ENCODE peak calls at places on chromosomes 12 and 14, in nine cellular contexts. B, Z, W, J, C, L, M, Y and V are unnamed samples.

GRCh38 chr12:76030378-76031080 is 1.0 kb downstream of the PHLDA1 start:
- DNase-seq in L (peak; percentile 22), W (no peak), Y (peak; percentile 41), C (no peak), B (peak; percentile 69), Z (peak; percentile 31), M (peak; percentile 55), J (peak; percentile 72), V (no peak)

GRCh38 chr14:75003250-75004027 is 718 bp downstream of the EIF2B2 start:
- DNase-seq in Z (no peak), Y (no peak), M (no peak), J (no peak), L (no peak), W (no peak), C (no peak), B (no peak), V (no peak)

GRCh38 chr12:52264435-52264825 is 10.0 kb upstream of the KRT86 start:
- DNase-seq in Y (no peak), J (no peak), Z (no peak), W (no peak), B (no peak), L (no peak), C (no peak), M (no peak), V (no peak)

GRCh38 chr12:70045036-70045435 is 198.2 kb upstream of the CNOT2 start:
- DNase-seq in B (no peak), C (peak; percentile 30), J (no peak), Z (no peak), Y (no peak), M (no peak), L (no peak), W (no peak), V (no peak)

GRCh38 chr12:91127751-91128150 is 16.5 kb upstream of the LUM start:
- DNase-seq in Y (no peak), B (no peak), L (no peak), J (no peak), W (no peak), C (peak; percentile 55), Z (no peak), M (no peak), V (no peak)

GRCh38 chr12:4046150-4046845 is 173.1 kb upstream of the PARP11 start:
- DNase-seq in J (no peak), L (no peak), B (no peak), M (peak; percentile 16), Y (no peak), W (no peak), Z (no peak), C (no peak), V (no peak)

GRCh38 chr14:75411194-75411552 is 16.6 kb upstream of the JDP2 start:
- DNase-seq in B (no peak), L (no peak), C (no peak), Z (no peak), M (no peak), W (no peak), J (peak; percentile 56), Y (no peak), V (no peak)

GRCh38 chr12:21666722-21667121 is 9.1 kb upstream of the LDHB start:
- DNase-seq in L (no peak), Z (no peak), Y (no peak), J (no peak), M (no peak), B (no peak), C (peak; percentile 10), W (no peak), V (no peak)

GRCh38 chr12:12172106-12172511 is 94.7 kb downstream of the LRP6 start:
- DNase-seq in M (no peak), Z (no peak), Y (no peak), L (no peak), J (no peak), C (peak; percentile 62), B (no peak), W (no peak), V (no peak)

GRCh38 chr12:43676183-43676813 is 82.3 kb downstream of the PUS7L start:
- DNase-seq in L (no peak), C (no peak), W (no peak), J (no peak), M (no peak), Z (no peak), Y (no peak), B (no peak), V (no peak)

GRCh38 chr12:115528466-115528865 is 749.0 kb downstream of the MED13L start:
- DNase-seq in B (no peak), Z (no peak), J (no peak), C (no peak), W (no peak), Y (no peak), L (no peak), M (no peak), V (no peak)

GRCh38 chr14:69587389-69587788 is 12.7 kb upstream of the CCDC177 start:
- DNase-seq in W (no peak), Z (no peak), J (no peak), B (no peak), C (no peak), Y (peak; percentile 54), L (no peak), M (no peak), V (no peak)

GRCh38 chr12:109264095-109264942 is 44.8 kb downstream of the FOXN4 start:
- DNase-seq in L (no peak), W (no peak), B (peak; percentile 70), M (peak; percentile 71), Z (peak; percentile 70), C (peak; percentile 13), J (peak; percentile 89), Y (peak; percentile 82), V (no peak)

GRCh38 chr14:42112108-42112507 is 505.4 kb downstream of the LRFN5 start:
- DNase-seq in C (peak; percentile 49), B (no peak), J (no peak), Y (no peak), W (no peak), Z (no peak), L (no peak), M (no peak), V (no peak)

DNA sequence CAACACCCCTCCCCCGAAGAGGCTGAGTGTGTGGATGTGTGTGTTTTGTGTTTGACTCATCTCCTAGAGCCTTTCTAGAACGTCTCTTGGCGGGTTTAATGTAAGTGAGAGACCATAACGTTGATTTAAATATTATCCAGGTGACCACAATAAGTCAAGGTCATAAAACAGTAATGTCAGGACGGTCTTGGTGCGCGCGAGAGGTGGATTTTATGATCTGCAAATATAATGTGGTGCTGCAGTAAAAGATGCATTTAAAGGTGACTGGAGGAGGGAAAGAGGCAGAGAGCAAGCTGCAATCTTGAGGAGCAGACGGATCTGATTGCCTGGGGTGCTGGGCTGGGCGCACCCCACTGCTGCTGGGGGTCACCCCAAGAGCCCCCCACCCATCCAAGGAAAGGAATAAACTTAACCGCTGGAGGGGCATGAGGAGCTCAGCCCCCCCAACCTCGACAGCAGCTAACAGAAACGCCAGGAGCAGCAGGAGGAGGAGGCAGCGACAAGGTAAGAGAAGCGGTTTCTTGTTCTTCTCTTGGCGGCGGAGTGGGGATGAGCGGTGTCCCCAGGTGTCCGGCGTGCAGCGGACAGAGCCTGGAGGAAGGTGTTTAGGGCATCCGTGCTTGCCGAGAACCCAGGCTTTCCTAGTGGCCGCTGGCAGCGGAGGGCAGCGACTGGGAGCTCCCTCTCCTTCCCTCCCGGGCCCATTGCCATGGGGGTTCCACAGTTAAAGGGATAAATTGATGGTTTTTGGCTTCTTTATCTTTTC is 5.5 kb downstream of the HOXC10 start:
- DNase-seq in L (no peak), J (no peak), W (no peak), M (no peak), C (no peak), B (no peak), Z (no peak), Y (no peak), V (no peak)
- H3K27me3 ChIP-seq in L (peaks cover 96% of the 10 kb centered on the region), J (peaks cover 5% of the 10 kb centered on the region), W (peaks cover 45% of the 10 kb centered on the region), M (no peaks in the 10 kb centered on the region), C (peaks cover 98% of the 10 kb centered on the region), B (peaks cover 66% of the 10 kb centered on the region), Z (peaks cover 100% of the 10 kb centered on the region), Y (peaks cover 100% of the 10 kb centered on the region), V (peaks cover 87% of the 10 kb centered on the region)

DNA sequence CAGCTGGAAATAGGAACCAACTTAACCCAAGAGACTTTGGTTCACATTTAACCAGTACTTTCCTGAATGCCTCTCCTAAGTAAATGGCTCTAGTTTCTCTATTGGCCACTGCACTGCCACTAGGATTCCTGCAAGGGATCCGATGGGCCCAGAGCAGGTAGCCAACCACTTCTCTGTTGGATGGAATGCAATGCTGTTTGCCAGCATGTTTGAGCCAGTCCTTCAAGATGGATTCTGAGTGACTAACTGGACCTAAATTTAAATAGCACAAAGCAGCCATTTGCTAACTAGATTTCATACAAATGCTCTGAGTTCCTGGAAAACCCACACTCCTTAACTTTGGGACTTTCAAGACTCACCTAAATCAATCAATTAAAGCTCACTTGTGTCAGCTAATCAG is 9.5 kb upstream of the CLEC2D start:
- DNase-seq in Z (no peak), J (no peak), C (no peak), B (no peak), Y (no peak), L (no peak), M (no peak), W (no peak), V (no peak)
- H3K4me1 ChIP-seq in Z (no peaks in the 10 kb centered on the region), J (no peaks in the 10 kb centered on the region), C (no peaks in the 10 kb centered on the region), B (no peaks in the 10 kb centered on the region), Y (no peaks in the 10 kb centered on the region), L (peaks cover 97% of the 10 kb centered on the region), M (no peaks in the 10 kb centered on the region), W (no peaks in the 10 kb centered on the region), V (no peaks in the 10 kb centered on the region)

GRCh38 chr14:104590240-104590965 is 10.8 kb downstream of the C14orf180 start:
- DNase-seq in W (no peak), Z (no peak), Y (no peak), J (peak; percentile 41), C (no peak), M (no peak), L (no peak), B (no peak), V (no peak)
- H3K27me3 ChIP-seq in W (no peaks in the 10 kb centered on the region), Z (peaks cover 44% of the 10 kb centered on the region), Y (peaks cover 29% of the 10 kb centered on the region), J (no peaks in the 10 kb centered on the region), C (no peaks in the 10 kb centered on the region), M (no peaks in the 10 kb centered on the region), L (no peaks in the 10 kb centered on the region), B (no peaks in the 10 kb centered on the region), V (no peaks in the 10 kb centered on the region)

GRCh38 chr12:49160415-49160814 is 28.5 kb downstream of the TUBA1A start:
- DNase-seq in L (no peak), M (no peak), B (no peak), C (no peak), Z (no peak), J (no peak), W (no peak), Y (no peak), V (no peak)

GRCh38 chr12:49161092-49161795 is 27.6 kb downstream of the TUBA1A start:
- DNase-seq in W (no peak), Y (no peak), Z (no peak), C (no peak), J (no peak), B (no peak), M (no peak), L (no peak), V (no peak)

GRCh38 chr12:49170924-49171323 is 18.0 kb downstream of the TUBA1A start:
- DNase-seq in M (no peak), Y (no peak), L (no peak), Z (no peak), B (no peak), W (no peak), J (no peak), C (no peak), V (no peak)

DNA sequence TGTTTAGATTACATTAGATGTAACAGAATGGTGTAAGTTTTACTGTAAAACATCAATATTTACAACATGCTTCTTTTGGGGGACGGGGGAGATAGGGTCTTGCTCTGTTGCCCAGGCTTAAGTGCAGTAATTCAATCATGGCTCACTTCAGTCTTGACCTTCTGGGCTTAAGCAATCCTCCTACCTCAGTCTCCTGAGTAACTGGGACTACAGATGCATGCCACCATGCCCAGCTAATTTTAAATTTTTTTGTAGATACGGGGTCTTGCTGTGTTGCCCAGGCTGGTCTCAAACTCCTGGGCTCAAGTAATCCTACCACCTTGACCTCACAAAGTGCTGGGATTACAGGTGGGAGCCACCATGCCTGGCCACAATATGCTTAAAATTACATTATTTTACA is 23.8 kb downstream of the TUBA1A start:
- DNase-seq in B (no peak), Y (no peak), Z (no peak), M (no peak), J (no peak), L (no peak), W (no peak), C (no peak), V (no peak)
- H3K4me1 ChIP-seq in B (no peaks in the 10 kb centered on the region), Y (no peaks in the 10 kb centered on the region), Z (no peaks in the 10 kb centered on the region), M (no peaks in the 10 kb centered on the region), J (no peaks in the 10 kb centered on the region), L (no peaks in the 10 kb centered on the region), W (no peaks in the 10 kb centered on the region), C (no peaks in the 10 kb centered on the region), V (no peaks in the 10 kb centered on the region)